ENCODE peak calls at places on chromosomes 16 and 17, in four cellular contexts. One of them, this sample, is unnamed.

GRCh38 chr17:61379457-61380216 is 20.0 kb upstream of the TBX2 start:
- DNase-seq in mesendoderm: no peak
- DNase-seq in H9: no peak
- DNase-seq in H1: no peak
- DNase-seq in this sample: no peak

GRCh38 chr16:31700200-31700529 is 172.5 kb downstream of the AHSP start:
- DNase-seq in mesendoderm: no peak
- DNase-seq in H1: no peak
- DNase-seq in H9: peak; percentile 94
- DNase-seq in this sample: no peak

GRCh38 chr16:7085776-7086175 is 246.9 kb upstream of the RBFOX1 start:
- DNase-seq in H9: no peak
- DNase-seq in H1: no peak
- DNase-seq in mesendoderm: no peak
- DNase-seq in this sample: no peak

GRCh38 chr17:78596871-78597635 is 19.9 kb upstream of the DNAH17 start:
- DNase-seq in H1: no peak
- DNase-seq in mesendoderm: no peak
- DNase-seq in H9: no peak
- DNase-seq in this sample: no peak

GRCh38 chr16:287298-287811 is 4.4 kb downstream of the PDIA2 start:
- DNase-seq in H1: no peak
- DNase-seq in mesendoderm: no peak
- DNase-seq in H9: no peak
- DNase-seq in this sample: no peak

GRCh38 chr17:2230877-2231276 is 72.7 kb downstream of the SMG6 start:
- DNase-seq in mesendoderm: no peak
- DNase-seq in H9: no peak
- DNase-seq in H1: no peak
- DNase-seq in this sample: peak; percentile 71

GRCh38 chr16:31200821-31201510 is 1.6 kb downstream of the PYCARD start:
- DNase-seq in H9: no peak
- DNase-seq in mesendoderm: peak; percentile 70
- DNase-seq in H1: no peak
- DNase-seq in this sample: no peak

GRCh38 chr16:64830653-64831052 is 291.2 kb downstream of the CDH11 start:
- DNase-seq in H9: no peak
- DNase-seq in mesendoderm: no peak
- DNase-seq in H1: no peak
- DNase-seq in this sample: peak; percentile 87

GRCh38 chr17:49209061-49209571 is 1.3 kb downstream of the GNGT2 start:
- DNase-seq in H9: no peak
- DNase-seq in mesendoderm: no peak
- DNase-seq in H1: no peak
- DNase-seq in this sample: no peak

GRCh38 chr17:77914440-77915254 is 43.9 kb upstream of the TNRC6C start:
- DNase-seq in H1: no peak
- DNase-seq in H9: peak; percentile 83
- DNase-seq in mesendoderm: no peak
- DNase-seq in this sample: no peak

GRCh38 chr16:72947379-72948237 is 100.3 kb downstream of the ZFHX3 start:
- DNase-seq in H1: no peak
- DNase-seq in H9: no peak
- DNase-seq in mesendoderm: no peak
- DNase-seq in this sample: no peak

GRCh38 chr16:21101631-21102420 is 48.8 kb downstream of the DNAH3 start:
- DNase-seq in H9: peak; percentile 47
- DNase-seq in mesendoderm: peak; percentile 34
- DNase-seq in H1: no peak
- DNase-seq in this sample: peak; percentile 20

GRCh38 chr16:86343111-86343642 is 167.2 kb upstream of the FOXF1 start:
- DNase-seq in H1: no peak
- DNase-seq in H9: no peak
- DNase-seq in mesendoderm: no peak
- DNase-seq in this sample: peak; percentile 89

GRCh38 chr17:11900103-11900502 is 97.2 kb downstream of the ZNF18 start:
- DNase-seq in mesendoderm: peak; percentile 30
- DNase-seq in H1: no peak
- DNase-seq in H9: no peak
- DNase-seq in this sample: no peak

GRCh38 chr17:13601317-13601775 is 383 bp downstream of the HS3ST3A1 start:
- DNase-seq in mesendoderm: no peak
- DNase-seq in H9: no peak
- DNase-seq in H1: no peak
- DNase-seq in this sample: no peak

GRCh38 chr17:67534941-67535340 is 157.9 kb downstream of the PITPNC1 start:
- DNase-seq in H9: peak; percentile 26
- DNase-seq in mesendoderm: peak; percentile 55
- DNase-seq in H1: no peak
- DNase-seq in this sample: no peak

GRCh38 chr17:72143245-72143644 is 22.4 kb downstream of the SOX9 start:
- DNase-seq in H1: no peak
- DNase-seq in mesendoderm: no peak
- DNase-seq in H9: no peak
- DNase-seq in this sample: no peak

GRCh38 chr17:10106067-10106466 is 92.3 kb downstream of the GAS7 start:
- DNase-seq in mesendoderm: no peak
- DNase-seq in H1: no peak
- DNase-seq in H9: no peak
- DNase-seq in this sample: no peak

GRCh38 chr17:59802160-59802559 is 90.6 kb downstream of the TUBD1 start:
- DNase-seq in mesendoderm: no peak
- DNase-seq in H9: no peak
- DNase-seq in H1: no peak
- DNase-seq in this sample: no peak

GRCh38 chr17:70683936-70684335 is 514.6 kb downstream of the KCNJ2 start:
- DNase-seq in H1: no peak
- DNase-seq in mesendoderm: peak; percentile 28
- DNase-seq in H9: no peak
- DNase-seq in this sample: no peak

GRCh38 chr17:34412534-34412933 is 49.5 kb upstream of the CCL1 start:
- DNase-seq in H1: no peak
- DNase-seq in H9: no peak
- DNase-seq in mesendoderm: no peak
- DNase-seq in this sample: no peak

GRCh38 chr16:11668590-11669379 is 530 bp downstream of the SNN start:
- DNase-seq in mesendoderm: no peak
- DNase-seq in H1: peak; percentile 57
- DNase-seq in H9: no peak
- DNase-seq in this sample: no peak

GRCh38 chr17:82434216-82434565 is 15.8 kb upstream of the OGFOD3 start:
- DNase-seq in H1: no peak
- DNase-seq in mesendoderm: no peak
- DNase-seq in H9: no peak
- DNase-seq in this sample: no peak

GRCh38 chr16:86325360-86325759 is 185.0 kb upstream of the FOXF1 start:
- DNase-seq in H9: no peak
- DNase-seq in H1: no peak
- DNase-seq in mesendoderm: no peak
- DNase-seq in this sample: no peak

GRCh38 chr17:39196820-39197331 is 593 bp downstream of the CACNB1 start:
- DNase-seq in H1: peak; percentile 52
- DNase-seq in mesendoderm: no peak
- DNase-seq in H9: peak; percentile 73
- DNase-seq in this sample: no peak

GRCh38 chr17:70405492-70406220 is 236.3 kb downstream of the KCNJ2 start:
- DNase-seq in H1: no peak
- DNase-seq in H9: no peak
- DNase-seq in mesendoderm: no peak
- DNase-seq in this sample: peak; percentile 97

GRCh38 chr17:81481011-81481799 is 31.4 kb downstream of the ACTG1 start:
- DNase-seq in H1: peak; percentile 70
- DNase-seq in H9: peak; percentile 76
- DNase-seq in mesendoderm: peak; percentile 58
- DNase-seq in this sample: peak; percentile 46

GRCh38 chr17:78895322-78895721 is 7.7 kb downstream of the CEP295NL start:
- DNase-seq in H9: no peak
- DNase-seq in H1: no peak
- DNase-seq in mesendoderm: no peak
- DNase-seq in this sample: no peak

GRCh38 chr17:79750650-79751545 is 20.2 kb downstream of the ENPP7 start:
- DNase-seq in H1: no peak
- DNase-seq in mesendoderm: no peak
- DNase-seq in H9: no peak
- DNase-seq in this sample: no peak

GRCh38 chr17:82649501-82650261 is 1.4 kb upstream of the WDR45B start:
- DNase-seq in H9: no peak
- DNase-seq in H1: no peak
- DNase-seq in mesendoderm: no peak
- DNase-seq in this sample: no peak

GRCh38 chr17:4498461-4499397 is at the start of gene SPNS2:
- DNase-seq in H1: peak; percentile 85
- DNase-seq in H9: peak; percentile 81
- DNase-seq in mesendoderm: peak; percentile 58
- DNase-seq in this sample: peak; percentile 29

GRCh38 chr16:8686879-8687278 is 12.5 kb downstream of the ABAT start:
- DNase-seq in mesendoderm: no peak
- DNase-seq in H9: no peak
- DNase-seq in H1: no peak
- DNase-seq in this sample: no peak
- H3K56ac ChIP-seq in mesendoderm: no peak overlapping the region
- H3K56ac ChIP-seq in H9: no peak overlapping the region
- H3K56ac ChIP-seq in H1: no peak overlapping the region
- H3K56ac ChIP-seq in this sample: no peak overlapping the region

GRCh38 chr16:17211797-17212196 is 259.0 kb downstream of the XYLT1 start:
- DNase-seq in mesendoderm: peak; percentile 87
- DNase-seq in H9: peak; percentile 70
- DNase-seq in H1: peak; percentile 67
- DNase-seq in this sample: no peak

GRCh38 chr16:17205279-17206139 is 265.3 kb downstream of the XYLT1 start:
- DNase-seq in H9: peak; percentile 48
- DNase-seq in mesendoderm: peak; percentile 56
- DNase-seq in H1: peak; percentile 47
- DNase-seq in this sample: peak; percentile 87

GRCh38 chr16:17204248-17205043 is 266.3 kb downstream of the XYLT1 start:
- DNase-seq in mesendoderm: no peak
- DNase-seq in H1: no peak
- DNase-seq in H9: no peak
- DNase-seq in this sample: no peak

GRCh38 chr16:17206712-17207111 is 264.0 kb downstream of the XYLT1 start:
- DNase-seq in H1: no peak
- DNase-seq in H9: no peak
- DNase-seq in mesendoderm: no peak
- DNase-seq in this sample: no peak
- H3K56ac ChIP-seq in H1: no peak overlapping the region
- H3K56ac ChIP-seq in H9: no peak overlapping the region
- H3K56ac ChIP-seq in mesendoderm: no peak overlapping the region
- H3K56ac ChIP-seq in this sample: no peak overlapping the region

GRCh38 chr16:19294156-19294649 is 8.7 kb downstream of the CLEC19A start:
- DNase-seq in H9: no peak
- DNase-seq in mesendoderm: no peak
- DNase-seq in H1: no peak
- DNase-seq in this sample: no peak

GRCh38 chr16:19295393-19295792 is 9.9 kb downstream of the CLEC19A start:
- DNase-seq in H1: no peak
- DNase-seq in mesendoderm: no peak
- DNase-seq in H9: no peak
- DNase-seq in this sample: no peak

GRCh38 chr16:19304670-19305240 is 19.2 kb downstream of the CLEC19A start:
- DNase-seq in mesendoderm: peak; percentile 74
- DNase-seq in H9: no peak
- DNase-seq in H1: no peak
- DNase-seq in this sample: no peak

GRCh38 chr16:19297454-19297853 is 11.9 kb downstream of the CLEC19A start:
- DNase-seq in H1: no peak
- DNase-seq in H9: no peak
- DNase-seq in mesendoderm: no peak
- DNase-seq in this sample: no peak

GRCh38 chr16:19299565-19299964 is 14.0 kb downstream of the CLEC19A start:
- DNase-seq in mesendoderm: peak; percentile 79
- DNase-seq in H1: no peak
- DNase-seq in H9: no peak
- DNase-seq in this sample: no peak
- H3K56ac ChIP-seq in mesendoderm: no peak overlapping the region
- H3K56ac ChIP-seq in H1: no peak overlapping the region
- H3K56ac ChIP-seq in H9: no peak overlapping the region
- H3K56ac ChIP-seq in this sample: no peak overlapping the region

GRCh38 chr16:29116980-29117379 is 132.1 kb downstream of the LAT start:
- DNase-seq in H1: no peak
- DNase-seq in mesendoderm: no peak
- DNase-seq in H9: no peak
- DNase-seq in this sample: no peak

GRCh38 chr16:29114476-29115012 is 129.7 kb downstream of the LAT start:
- DNase-seq in mesendoderm: peak; percentile 9
- DNase-seq in H1: no peak
- DNase-seq in H9: no peak
- DNase-seq in this sample: no peak

DNA sequence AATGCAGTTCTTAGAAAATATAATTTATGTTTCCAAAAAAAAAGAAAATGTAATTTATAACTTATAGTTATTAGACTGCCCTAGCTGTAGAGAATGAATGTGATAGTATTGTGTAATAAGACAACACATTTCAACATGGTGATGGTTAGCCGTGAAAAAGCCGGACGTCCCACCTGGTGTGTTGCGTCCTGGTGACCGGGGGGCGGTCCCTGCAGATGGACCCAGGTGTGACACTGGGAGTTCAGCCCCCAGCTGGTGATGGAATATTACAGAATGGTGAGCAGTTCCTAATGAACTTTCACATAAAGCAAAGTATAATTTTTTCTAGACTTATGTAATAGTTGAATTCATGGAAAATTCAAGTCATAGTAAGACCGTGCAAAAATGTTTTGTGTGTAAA is 132.8 kb downstream of the LAT start:
- DNase-seq in H1: no peak
- DNase-seq in mesendoderm: no peak
- DNase-seq in H9: no peak
- DNase-seq in this sample: no peak
- H3K56ac ChIP-seq in H1: no peak overlapping the region
- H3K56ac ChIP-seq in mesendoderm: no peak overlapping the region
- H3K56ac ChIP-seq in H9: no peak overlapping the region
- H3K56ac ChIP-seq in this sample: no peak overlapping the region